ENCODE peak calls at places on chromosomes 4 and X, in five cellular contexts. R is mesendoderm; O is CD4-positive, alpha-beta T cell; I is pancreas; T is substantia nigra. Y is an unnamed sample.

GRCh38 chr4:188551156-188551555 is 411.9 kb downstream of the TRIML1 start:
- DNase-seq in R (no peak), O (no peak), I (no peak), T (no peak), Y (no peak)

GRCh38 chrX:152878976-152879755 is 18.7 kb upstream of the ZNF185 start:
- DNase-seq in R (no peak), O (no peak), I (no peak), T (no peak), Y (no peak)

GRCh38 chr4:101039367-101039766 is 308.0 kb downstream of the PPP3CA start:
- DNase-seq in R (no peak), O (no peak), I (no peak), T (no peak), Y (no peak)

GRCh38 chrX:18377802-18378201 is 23.3 kb upstream of the SCML2 start:
- DNase-seq in R (peak; percentile 60), O (peak; percentile 2), I (no peak), T (no peak), Y (no peak)

GRCh38 chr4:71814433-71814832 is 30.6 kb upstream of the GC start:
- DNase-seq in R (peak; percentile 63), O (no peak), I (no peak), T (no peak), Y (no peak)

GRCh38 chrX:141903400-141904155 is at the start of gene MAGEC1:
- DNase-seq in R (no peak), O (no peak), I (no peak), T (no peak), Y (no peak)

GRCh38 chr4:5710065-5710961 is 688 bp upstream of the EVC start:
- DNase-seq in R (peak; percentile 68), O (no peak), I (no peak), T (no peak), Y (no peak)

GRCh38 chr4:20544645-20545044 is 155.6 kb upstream of the PACRGL start:
- DNase-seq in R (peak; percentile 53), O (no peak), I (no peak), T (no peak), Y (no peak)

GRCh38 chrX:72540318-72540717 is 32.3 kb downstream of the HDAC8 start:
- DNase-seq in R (peak; percentile 5), O (no peak), I (no peak), T (no peak), Y (no peak)

GRCh38 chr4:12844111-12844510 is 640.0 kb downstream of the RAB28 start:
- DNase-seq in R (peak; percentile 14), O (no peak), I (no peak), T (no peak), Y (no peak)

GRCh38 chrX:68830486-68831404 is 1.9 kb downstream of the EFNB1 start:
- DNase-seq in R (no peak), O (no peak), I (no peak), T (no peak), Y (no peak)

GRCh38 chr4:72325215-72325614 is 243.8 kb downstream of the ADAMTS3 start:
- DNase-seq in R (no peak), O (no peak), I (no peak), T (no peak), Y (no peak)

GRCh38 chrX:23616361-23616760 is 50.9 kb upstream of the PRDX4 start:
- DNase-seq in R (peak; percentile 29), O (no peak), I (no peak), T (no peak), Y (no peak)

GRCh38 chr4:121107507-121107906 is 35.2 kb upstream of the NDNF start:
- DNase-seq in R (no peak), O (no peak), I (no peak), T (no peak), Y (no peak)

GRCh38 chr4:99968330-99968729 is 18.3 kb upstream of the H2AZ1 start:
- DNase-seq in R (peak; percentile 84), O (no peak), I (no peak), T (no peak), Y (no peak)

GRCh38 chrX:44227981-44228380 is 115.5 kb downstream of the EFHC2 start:
- DNase-seq in R (peak; percentile 34), O (no peak), I (no peak), T (no peak), Y (no peak)

GRCh38 chr4:139167774-139168444 is 9.1 kb downstream of the ELF2 start:
- DNase-seq in R (peak; percentile 72), O (no peak), I (no peak), T (no peak), Y (no peak)

GRCh38 chr4:38366451-38366850 is 297.5 kb upstream of the KLF3 start:
- DNase-seq in R (no peak), O (no peak), I (no peak), T (no peak), Y (no peak)

GRCh38 chrX:50967734-50968133 is 57.2 kb downstream of the BMP15 start:
- DNase-seq in R (no peak), O (no peak), I (no peak), T (no peak), Y (no peak)

GRCh38 chr4:83113429-83113786 is 1.1 kb downstream of the PLAC8 start:
- DNase-seq in R (no peak), O (no peak), I (no peak), T (no peak), Y (no peak)

GRCh38 chrX:134423606-134424005 is 36.4 kb upstream of the HPRT1 start:
- DNase-seq in R (no peak), O (no peak), I (no peak), T (no peak), Y (no peak)

GRCh38 chr4:153495480-153496206 is 29.5 kb downstream of the TMEM131L start:
- DNase-seq in R (peak; percentile 68), O (no peak), I (no peak), T (no peak), Y (no peak)

GRCh38 chr4:101155368-101155767 is 192.0 kb downstream of the PPP3CA start:
- DNase-seq in R (peak; percentile 78), O (no peak), I (no peak), T (no peak), Y (no peak)

GRCh38 chr4:152628128-152628527 is 51.7 kb downstream of the TMEM154 start:
- DNase-seq in R (no peak), O (no peak), I (no peak), T (no peak), Y (peak; percentile 47)

GRCh38 chr4:108700358-108700757 is 50.0 kb downstream of the OSTC start:
- DNase-seq in R (no peak), O (no peak), I (no peak), T (no peak), Y (no peak)

GRCh38 chr4:183241322-183241640 is 78.8 kb downstream of the CLDN22 start:
- DNase-seq in R (peak; percentile 86), O (no peak), I (no peak), T (no peak), Y (no peak)

GRCh38 chr4:176090115-176090514 is 24.5 kb downstream of the WDR17 start:
- DNase-seq in R (no peak), O (no peak), I (no peak), T (no peak), Y (peak; percentile 33)

GRCh38 chr4:113148925-113149324 is 99.5 kb downstream of the ANK2 start:
- DNase-seq in R (peak; percentile 79), O (no peak), I (no peak), T (no peak), Y (no peak)

GRCh38 chr4:2723751-2724150 is 32.4 kb downstream of the TNIP2 start:
- DNase-seq in R (no peak), O (no peak), I (no peak), T (no peak), Y (no peak)

GRCh38 chr4:156931267-156931666 is 40.3 kb downstream of the PDGFC start:
- DNase-seq in R (no peak), O (no peak), I (no peak), T (no peak), Y (peak; percentile 23)

GRCh38 chr4:48578132-48578964 is 88.3 kb downstream of the ZAR1 start:
- DNase-seq in R (peak; percentile 78), O (peak; percentile 29), I (no peak), T (no peak), Y (no peak)

GRCh38 chrX:110118535-110118934 is 115.6 kb downstream of the TMEM164 start:
- DNase-seq in R (no peak), O (no peak), I (no peak), T (no peak), Y (no peak)

GRCh38 chr4:78370625-78371372 is 180.8 kb upstream of the ANXA3 start:
- DNase-seq in R (peak; percentile 61), O (no peak), I (no peak), T (no peak), Y (no peak)

GRCh38 chrX:69021095-69021494 is 144.2 kb downstream of the PJA1 start:
- DNase-seq in R (no peak), O (no peak), I (no peak), T (no peak), Y (no peak)

GRCh38 chrX:155056877-155057792 is 13.8 kb downstream of the CMC4 start:
- DNase-seq in R (peak; percentile 85), O (peak; percentile 37), I (peak; percentile 63), T (no peak), Y (peak; percentile 77)

GRCh38 chr4:6916587-6917444 is 7.2 kb downstream of the TBC1D14 start:
- DNase-seq in R (peak; percentile 61), O (peak; percentile 57), I (no peak), T (no peak), Y (no peak)
- H3K27ac ChIP-seq in R (no peak overlapping the region), O (peak overlapping the region; percentile 59), I (peak overlapping the region; percentile 58), T (peak overlapping the region; percentile 60), Y (peak overlapping the region; percentile 67)

GRCh38 chrX:153953892-153954617 is 9.6 kb upstream of the RENBP start:
- DNase-seq in R (no peak), O (no peak), I (peak; percentile 40), T (no peak), Y (no peak)
- H3K27ac ChIP-seq in R (no peak overlapping the region), O (no peak overlapping the region), I (no peak overlapping the region), T (peak overlapping the region; percentile 35), Y (peak overlapping the region; percentile 55)

GRCh38 chr4:105196523-105197145 is 50.0 kb downstream of the TET2 start:
- DNase-seq in R (peak; percentile 34), O (no peak), I (no peak), T (no peak), Y (no peak)

GRCh38 chr4:105192910-105193309 is 46.2 kb downstream of the TET2 start:
- DNase-seq in R (no peak), O (no peak), I (no peak), T (no peak), Y (no peak)

GRCh38 chr4:105197777-105198176 is 51.1 kb downstream of the TET2 start:
- DNase-seq in R (no peak), O (no peak), I (no peak), T (no peak), Y (no peak)

GRCh38 chr4:105194328-105195231 is 47.9 kb downstream of the TET2 start:
- DNase-seq in R (no peak), O (no peak), I (no peak), T (no peak), Y (no peak)

GRCh38 chr4:105198541-105198940 is 51.9 kb downstream of the TET2 start:
- DNase-seq in R (no peak), O (no peak), I (no peak), T (no peak), Y (no peak)
- H3K27ac ChIP-seq in R (no peak overlapping the region), O (no peak overlapping the region), I (no peak overlapping the region), T (no peak overlapping the region), Y (no peak overlapping the region)

DNA sequence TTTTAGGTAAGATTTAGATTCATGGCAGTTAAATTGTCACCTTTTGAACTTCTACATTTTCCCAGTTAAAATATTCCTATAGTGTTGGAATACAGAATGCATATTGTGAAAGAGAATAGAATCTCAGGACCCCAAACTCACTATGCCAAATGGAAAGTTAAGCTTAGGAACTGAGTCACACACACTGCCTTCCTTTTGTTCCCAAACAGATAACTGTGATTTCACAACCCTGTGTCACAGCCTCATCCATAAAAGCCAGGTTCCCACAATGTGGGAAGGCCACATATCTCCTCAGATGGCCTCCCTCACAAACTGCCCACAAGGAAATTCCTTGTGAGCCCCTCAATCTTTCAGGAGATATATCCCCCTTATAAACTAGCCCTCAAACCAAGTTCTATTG is 94.7 kb upstream of the HPF1 start:
- DNase-seq in R (no peak), O (no peak), I (no peak), T (no peak), Y (no peak)
- H3K27ac ChIP-seq in R (no peak overlapping the region), O (no peak overlapping the region), I (no peak overlapping the region), T (no peak overlapping the region), Y (no peak overlapping the region)